ENCODE peak calls at places on chromosomes 6 and 20, in seven cellular contexts. I is tibial artery; N is CD8-positive, alpha-beta memory T cell; L is heart right ventricle; G is cardiac muscle cell; T is fibroblast of lung; H is CD4-positive, alpha-beta memory T cell. B is an unnamed sample.

GRCh38 chr20:5171790-5172164 is 45.0 kb downstream of the CDS2 start:
- DNase-seq in I (no peak), N (no peak), L (no peak), G (no peak), T (no peak), H (no peak), B (no peak)

GRCh38 chr20:478949-479429 is 16.7 kb upstream of the TBC1D20 start:
- DNase-seq in I (no peak), N (peak; percentile 61), L (peak; percentile 24), G (peak; percentile 76), T (peak; percentile 84), H (peak; percentile 43), B (no peak)

GRCh38 chr6:37303891-37304503 is 46.1 kb upstream of the TMEM217 start:
- DNase-seq in I (no peak), N (no peak), L (no peak), G (peak; percentile 61), T (peak; percentile 60), H (no peak), B (no peak)

GRCh38 chr6:92371809-92372208 is 1047.5 kb downstream of the EPHA7 start:
- DNase-seq in I (no peak), N (no peak), L (no peak), G (no peak), T (no peak), H (no peak), B (no peak)

GRCh38 chr6:63904844-63905243 is 269.2 kb downstream of the PHF3 start:
- DNase-seq in I (no peak), N (no peak), L (no peak), G (peak; percentile 96), T (peak; percentile 66), H (no peak), B (no peak)

GRCh38 chr20:14220986-14221385 is 116.4 kb downstream of the FLRT3 start:
- DNase-seq in I (no peak), N (no peak), L (no peak), G (no peak), T (no peak), H (no peak), B (no peak)

GRCh38 chr6:129980821-129981220 is 37.6 kb upstream of the L3MBTL3 start:
- DNase-seq in I (no peak), N (no peak), L (no peak), G (no peak), T (no peak), H (no peak), B (no peak)

GRCh38 chr6:42326248-42326647 is 108.6 kb upstream of the MRPS10 start:
- DNase-seq in I (no peak), N (no peak), L (no peak), G (no peak), T (no peak), H (no peak), B (no peak)

GRCh38 chr6:168671028-168671862 is 230.3 kb downstream of the SMOC2 start:
- DNase-seq in I (no peak), N (no peak), L (no peak), G (no peak), T (no peak), H (no peak), B (no peak)

GRCh38 chr6:130385059-130385695 is 19.4 kb downstream of the TMEM200A start:
- DNase-seq in I (no peak), N (no peak), L (no peak), G (no peak), T (no peak), H (no peak), B (no peak)

GRCh38 chr6:149545258-149545753 is 537 bp downstream of the PPIL4 start:
- DNase-seq in I (peak; percentile 71), N (peak; percentile 81), L (peak; percentile 52), G (peak; percentile 78), T (peak; percentile 77), H (peak; percentile 91), B (peak; percentile 19)

GRCh38 chr6:29251741-29252140 is 49.8 kb upstream of the OR14J1 start:
- DNase-seq in I (no peak), N (no peak), L (no peak), G (no peak), T (no peak), H (no peak), B (no peak)

GRCh38 chr6:109690373-109690739 is 646 bp downstream of the AK9 start:
- DNase-seq in I (peak; percentile 74), N (peak; percentile 44), L (peak; percentile 32), G (no peak), T (no peak), H (peak; percentile 65), B (peak; percentile 41)

GRCh38 chr6:151370509-151371078 is 20.8 kb downstream of the ZBTB2 start:
- DNase-seq in I (no peak), N (no peak), L (no peak), G (peak; percentile 33), T (peak; percentile 54), H (no peak), B (no peak)

GRCh38 chr6:145228962-145229582 is 506.2 kb downstream of the EPM2A start:
- DNase-seq in I (no peak), N (no peak), L (no peak), G (no peak), T (no peak), H (no peak), B (no peak)

GRCh38 chr6:145224450-145224849 is 510.9 kb downstream of the EPM2A start:
- DNase-seq in I (no peak), N (no peak), L (no peak), G (no peak), T (no peak), H (peak; percentile 22), B (no peak)

GRCh38 chr6:145225500-145225899 is 509.8 kb downstream of the EPM2A start:
- DNase-seq in I (no peak), N (no peak), L (no peak), G (no peak), T (no peak), H (no peak), B (no peak)

DNA sequence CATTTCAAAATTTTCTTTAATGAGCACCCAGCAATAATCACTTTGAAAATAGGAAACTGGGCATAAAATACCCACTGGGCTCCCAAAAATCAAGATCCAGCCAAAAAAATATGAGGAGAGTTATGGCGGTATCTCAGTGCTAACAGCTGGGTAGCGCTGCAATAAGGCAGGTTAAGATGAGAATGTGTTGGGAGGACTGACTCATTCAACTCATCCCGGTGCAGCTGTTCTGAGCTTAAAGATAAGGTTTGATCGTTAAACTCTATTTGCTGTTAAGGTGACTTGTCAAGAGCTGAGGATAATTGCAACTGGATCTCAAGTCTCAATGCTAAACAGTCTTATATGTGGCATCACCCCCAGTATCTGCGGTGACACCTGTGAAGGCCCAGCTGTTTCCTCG is 507.7 kb downstream of the EPM2A start:
- DNase-seq in I (no peak), N (no peak), L (no peak), G (no peak), T (no peak), H (no peak), B (no peak)
- H3K4me1 ChIP-seq in I (no peaks in the 10 kb centered on the region), N (no peaks in the 10 kb centered on the region), L (no peaks in the 10 kb centered on the region), G (no peaks in the 10 kb centered on the region), T (no peaks in the 10 kb centered on the region), H (no peaks in the 10 kb centered on the region), B (no peaks in the 10 kb centered on the region)

GRCh38 chr6:75656479-75656878 is 54.8 kb downstream of the SENP6 start:
- DNase-seq in I (no peak), N (no peak), L (no peak), G (no peak), T (no peak), H (no peak), B (no peak)
- H3K36me3 ChIP-seq in I (peaks cover 42% of the 10 kb centered on the region), N (peaks cover 28% of the 10 kb centered on the region), L (peaks cover 16% of the 10 kb centered on the region), G (peaks cover 43% of the 10 kb centered on the region), T (peaks cover 1% of the 10 kb centered on the region), H (peaks cover 28% of the 10 kb centered on the region), B (peaks cover 45% of the 10 kb centered on the region)

GRCh38 chr6:127341471-127342202 is 1.8 kb downstream of the ECHDC1 start:
- DNase-seq in I (no peak), N (no peak), L (no peak), G (no peak), T (no peak), H (no peak), B (no peak)
- H3K4me1 ChIP-seq in I (no peaks in the 10 kb centered on the region), N (peaks cover 52% of the 10 kb centered on the region), L (peaks cover 18% of the 10 kb centered on the region), G (peaks cover 23% of the 10 kb centered on the region), T (peaks cover 4% of the 10 kb centered on the region), H (peaks cover 52% of the 10 kb centered on the region), B (peaks cover 70% of the 10 kb centered on the region)

DNA sequence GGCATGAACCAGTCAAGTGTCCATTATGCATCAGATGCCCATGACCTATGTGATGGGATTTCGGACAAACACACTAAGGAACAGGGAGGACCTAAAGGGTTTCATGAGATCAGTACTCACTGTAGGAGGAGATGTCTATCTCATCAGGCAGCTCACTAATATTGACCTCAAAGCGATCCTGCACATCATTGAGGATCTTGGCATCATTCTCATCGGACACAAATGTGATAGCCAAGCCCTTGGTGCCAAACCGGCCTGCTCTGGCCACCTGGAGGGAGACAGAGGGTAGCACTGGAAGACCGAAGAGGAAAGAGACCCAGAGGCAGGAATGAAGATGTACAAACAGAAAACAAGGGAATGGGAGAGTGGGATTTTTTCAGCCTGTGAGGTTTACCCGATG is 1.9 kb downstream of the MCCD1 start:
- DNase-seq in I (no peak), N (no peak), L (no peak), G (no peak), T (no peak), H (no peak), B (no peak)
- H3K36me3 ChIP-seq in I (peaks cover 49% of the 10 kb centered on the region), N (peaks cover 48% of the 10 kb centered on the region), L (peaks cover 44% of the 10 kb centered on the region), G (peaks cover 54% of the 10 kb centered on the region), T (peaks cover 32% of the 10 kb centered on the region), H (peaks cover 59% of the 10 kb centered on the region), B (peaks cover 63% of the 10 kb centered on the region)

GRCh38 chr20:58971429-58971828 is 9.6 kb upstream of the NELFCD start:
- DNase-seq in I (no peak), N (no peak), L (no peak), G (no peak), T (no peak), H (no peak), B (no peak)
- H3K4me1 ChIP-seq in I (no peaks in the 10 kb centered on the region), N (no peaks in the 10 kb centered on the region), L (no peaks in the 10 kb centered on the region), G (no peaks in the 10 kb centered on the region), T (no peaks in the 10 kb centered on the region), H (no peaks in the 10 kb centered on the region), B (no peaks in the 10 kb centered on the region)

GRCh38 chr20:61989741-61990140 is 75.9 kb downstream of the TAF4 start:
- DNase-seq in I (no peak), N (peak; percentile 30), L (no peak), G (no peak), T (no peak), H (no peak), B (no peak)

GRCh38 chr20:61990484-61990883 is 75.2 kb downstream of the TAF4 start:
- DNase-seq in I (no peak), N (no peak), L (no peak), G (no peak), T (no peak), H (no peak), B (no peak)

GRCh38 chr20:61991476-61991875 is 74.2 kb downstream of the TAF4 start:
- DNase-seq in I (no peak), N (no peak), L (no peak), G (no peak), T (peak; percentile 12), H (no peak), B (no peak)

GRCh38 chr20:61994546-61994945 is 71.1 kb downstream of the TAF4 start:
- DNase-seq in I (no peak), N (no peak), L (no peak), G (no peak), T (no peak), H (no peak), B (no peak)

DNA sequence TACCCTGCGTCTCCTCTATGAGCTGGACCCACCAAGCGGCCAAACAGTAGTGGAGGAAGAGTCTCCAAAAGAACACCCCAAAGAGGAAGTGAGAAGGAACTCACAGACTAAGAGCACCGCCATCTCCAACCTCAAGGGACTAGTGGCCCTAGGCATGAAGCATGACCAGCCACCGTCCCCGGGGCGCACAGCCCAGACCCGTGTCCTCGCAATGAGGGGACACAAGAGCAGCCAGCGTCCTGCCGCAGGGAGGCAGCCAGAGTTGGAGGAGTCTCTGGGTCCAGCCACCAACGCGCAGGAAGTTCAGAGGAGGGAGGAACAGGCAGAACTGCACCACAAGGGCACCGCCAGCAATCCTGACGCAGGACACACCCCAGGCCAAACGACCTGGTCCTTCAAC is 72.6 kb downstream of the TAF4 start:
- DNase-seq in I (no peak), N (no peak), L (no peak), G (no peak), T (no peak), H (no peak), B (no peak)
- H3K36me3 ChIP-seq in I (peaks cover 73% of the 10 kb centered on the region), N (peaks cover 33% of the 10 kb centered on the region), L (peaks cover 46% of the 10 kb centered on the region), G (peaks cover 37% of the 10 kb centered on the region), T (peaks cover 8% of the 10 kb centered on the region), H (peaks cover 29% of the 10 kb centered on the region), B (peaks cover 91% of the 10 kb centered on the region)

B was measured in left ventricle myocardium inferior.